ENCODE peak calls at places on chromosome 22, in five cellular contexts. U, I, W, M and J are unnamed samples.

GRCh38 chr22:44996120-44996519 is 13.7 kb downstream of the PHF21B start:
- DNase-seq in M (no peak), I (no peak), W (no peak), U (no peak), J (no peak)

GRCh38 chr22:36442506-36443197 is 38.8 kb downstream of the TXN2 start:
- DNase-seq in U (no peak), W (no peak), I (no peak), M (no peak), J (no peak)

GRCh38 chr22:46009730-46010129 is 32.8 kb upstream of the WNT7B start:
- DNase-seq in M (peak; percentile 27), W (no peak), U (no peak), I (peak; percentile 58), J (no peak)

GRCh38 chr22:30891443-30891755 is 77.2 kb downstream of the MORC2 start:
- DNase-seq in W (no peak), I (peak; percentile 40), M (peak; percentile 14), U (no peak), J (no peak)

GRCh38 chr22:29756341-29756740 is 10.5 kb downstream of the ZMAT5 start:
- DNase-seq in W (peak; percentile 48), U (no peak), M (no peak), I (no peak), J (no peak)

GRCh38 chr22:17785185-17786184 is 11.2 kb upstream of the BID start:
- DNase-seq in I (peak; percentile 85), W (peak; percentile 68), M (no peak), U (peak; percentile 68), J (no peak)

GRCh38 chr22:42202669-42203068 is 67.8 kb downstream of the TCF20 start:
- DNase-seq in I (no peak), U (no peak), M (no peak), W (no peak), J (no peak)

GRCh38 chr22:40519284-40519947 is 117.1 kb downstream of the MRTFA start:
- DNase-seq in W (peak; percentile 22), U (no peak), I (no peak), M (no peak), J (no peak)

GRCh38 chr22:49550766-49551362 is 276.8 kb downstream of the BRD1 start:
- DNase-seq in M (peak; percentile 8), U (no peak), I (peak; percentile 34), W (no peak), J (no peak)

GRCh38 chr22:38017272-38017920 is 33.0 kb upstream of the SOX10 start:
- DNase-seq in U (peak; percentile 59), M (peak; percentile 86), I (peak; percentile 90), W (peak; percentile 50), J (no peak)

GRCh38 chr22:38110863-38111852 is 674 bp upstream of the BAIAP2L2 start:
- DNase-seq in M (peak; percentile 36), I (no peak), U (no peak), W (peak; percentile 36), J (no peak)

GRCh38 chr22:33240901-33241300 is 182.7 kb upstream of the SYN3 start:
- DNase-seq in U (no peak), I (no peak), M (no peak), W (no peak), J (no peak)

DNA sequence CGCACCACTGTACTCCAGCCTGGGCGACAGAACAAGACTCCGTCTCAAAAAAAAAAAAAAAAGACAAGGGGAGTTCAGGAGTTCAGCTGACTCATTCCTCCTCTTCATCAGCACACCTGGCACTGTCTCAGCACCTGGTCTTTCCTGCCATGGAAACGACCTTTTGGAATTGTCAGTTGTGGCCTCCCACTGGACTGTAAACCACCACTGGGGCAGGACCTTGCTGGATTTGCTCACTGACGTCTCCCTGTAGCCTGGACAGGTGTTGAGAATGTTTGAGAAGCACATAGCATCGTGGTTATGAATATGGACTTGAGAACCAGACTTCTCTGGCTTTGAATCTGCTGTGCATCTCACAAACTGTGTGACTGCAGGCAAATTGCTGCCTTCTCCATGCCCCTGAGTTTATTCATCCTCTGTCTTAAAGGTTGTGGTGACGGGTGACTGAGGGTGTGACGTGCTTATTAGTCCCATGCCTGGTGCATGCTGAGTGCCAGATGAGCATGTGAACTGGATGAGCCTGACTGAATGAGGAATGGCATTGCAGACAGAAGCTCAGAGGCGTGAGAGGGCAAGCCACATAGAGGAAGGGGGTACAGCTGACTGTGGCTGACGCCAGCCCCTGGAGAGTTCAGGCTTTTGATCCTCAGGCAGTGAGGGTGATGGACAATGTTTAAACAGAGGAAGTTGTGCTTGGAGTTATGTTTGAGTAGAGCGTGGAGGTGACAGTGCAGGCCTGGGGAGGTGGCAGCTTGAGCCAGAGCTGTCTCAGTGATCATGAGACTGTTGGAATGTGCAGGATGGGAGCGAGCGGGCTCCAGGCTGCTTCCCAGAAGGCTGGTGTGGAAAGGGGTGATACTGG is 12.7 kb downstream of the TOM1 start:
- DNase-seq in W (peak; percentile 65), M (peak; percentile 31), U (peak; percentile 43), I (peak; percentile 44), J (no peak)
- TF ChIP-seq CTCF in W (no peak), M (no peak), U (no peak), I (no peak), J (no peak)

GRCh38 chr22:39318507-39319283 is 728 bp downstream of the RPL3 start:
- DNase-seq in W (no peak), M (no peak), U (no peak), I (no peak), J (no peak)

GRCh38 chr22:39317756-39318506 is 1.5 kb downstream of the RPL3 start:
- DNase-seq in I (no peak), W (peak; percentile 49), U (peak; percentile 48), M (no peak), J (no peak)

GRCh38 chr22:39317084-39317755 is 2.2 kb downstream of the RPL3 start:
- DNase-seq in W (no peak), I (no peak), M (no peak), U (peak; percentile 54), J (no peak)

GRCh38 chr22:39316440-39317083 is 2.9 kb downstream of the RPL3 start:
- DNase-seq in I (peak; percentile 76), W (peak; percentile 93), M (peak; percentile 77), U (peak; percentile 85), J (peak; percentile 91)

GRCh38 chr22:39319284-39320170 is at the start of gene RPL3:
- DNase-seq in U (peak; percentile 97), W (peak; percentile 97), I (peak; percentile 97), M (peak; percentile 96), J (peak; percentile 99)
- TF ChIP-seq CTCF in U (peak; percentile 7), W (no peak), I (peak; percentile 35), M (peak; percentile 23), J (peak; percentile 9)

DNA sequence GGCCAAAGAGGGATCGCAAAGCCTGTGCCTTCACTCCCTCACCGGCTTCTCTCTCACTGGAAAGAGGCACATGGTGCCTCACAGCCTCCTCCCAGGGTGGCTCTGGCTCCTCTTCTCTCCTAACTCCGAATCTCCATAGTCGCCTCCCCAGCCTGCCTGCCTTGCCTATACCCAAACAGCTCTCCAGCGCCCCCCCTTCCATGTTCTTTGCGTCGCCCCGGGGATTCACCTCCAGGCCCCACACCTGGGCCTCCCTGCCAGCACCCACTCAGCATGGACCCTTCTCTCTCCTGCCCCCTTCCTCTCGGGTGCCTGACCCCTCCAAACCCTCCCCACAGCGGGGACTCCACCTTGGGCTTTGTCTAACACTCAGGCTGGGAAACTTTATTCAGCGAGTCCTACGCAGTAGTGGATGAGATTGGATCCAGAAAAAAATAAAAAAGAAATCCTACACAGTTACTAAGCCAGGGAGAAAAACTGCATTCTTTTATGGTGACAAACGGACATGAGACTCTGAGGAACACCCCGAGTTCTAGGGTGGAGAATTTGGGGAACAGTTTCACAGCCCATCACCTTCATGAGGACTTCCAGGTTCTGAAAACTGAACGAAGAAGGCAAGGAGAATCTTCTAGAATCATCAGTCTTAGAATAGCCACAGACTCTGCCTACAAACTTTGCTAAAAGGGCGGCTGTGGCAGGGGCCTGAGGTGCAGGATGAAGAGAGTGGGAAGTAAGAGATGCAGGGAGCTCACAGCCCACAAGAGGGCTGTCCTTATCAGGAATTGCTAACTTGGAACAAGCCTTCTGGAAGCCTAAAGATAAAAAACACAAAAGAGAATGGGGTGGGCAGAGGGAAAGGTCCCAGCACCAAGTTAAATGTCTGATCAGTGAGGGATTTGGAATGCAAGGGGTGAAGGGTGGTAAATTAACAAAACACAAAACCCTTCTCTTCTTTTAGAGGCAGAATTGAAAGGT is 5.3 kb downstream of the PPM1F start:
- DNase-seq in W (peak; percentile 65), M (no peak), I (no peak), U (no peak), J (no peak)
- TF ChIP-seq CTCF in W (peak; percentile 72), M (peak; percentile 34), I (peak; percentile 40), U (no peak), J (peak; percentile 58)

GRCh38 chr22:26461188-26461810 is 22.3 kb downstream of the HPS4 start:
- DNase-seq in W (peak; percentile 55), I (no peak), M (no peak), U (peak; percentile 56), J (no peak)
- TF ChIP-seq CTCF in W (peak; percentile 82), I (peak; percentile 69), M (peak; percentile 70), U (peak; percentile 48), J (peak; percentile 84)

GRCh38 chr22:20490941-20491307 is 4.7 kb downstream of the KLHL22 start:
- DNase-seq in U (no peak), M (no peak), W (no peak), I (no peak), J (no peak)

GRCh38 chr22:20487715-20488114 is 7.9 kb downstream of the KLHL22 start:
- DNase-seq in M (no peak), I (no peak), U (no peak), W (no peak), J (no peak)

GRCh38 chr22:20491346-20491745 is 4.2 kb downstream of the KLHL22 start:
- DNase-seq in I (no peak), M (no peak), U (no peak), W (no peak), J (no peak)

GRCh38 chr22:20490183-20490940 is 5.2 kb downstream of the KLHL22 start:
- DNase-seq in U (no peak), I (no peak), W (no peak), M (no peak), J (no peak)

DNA sequence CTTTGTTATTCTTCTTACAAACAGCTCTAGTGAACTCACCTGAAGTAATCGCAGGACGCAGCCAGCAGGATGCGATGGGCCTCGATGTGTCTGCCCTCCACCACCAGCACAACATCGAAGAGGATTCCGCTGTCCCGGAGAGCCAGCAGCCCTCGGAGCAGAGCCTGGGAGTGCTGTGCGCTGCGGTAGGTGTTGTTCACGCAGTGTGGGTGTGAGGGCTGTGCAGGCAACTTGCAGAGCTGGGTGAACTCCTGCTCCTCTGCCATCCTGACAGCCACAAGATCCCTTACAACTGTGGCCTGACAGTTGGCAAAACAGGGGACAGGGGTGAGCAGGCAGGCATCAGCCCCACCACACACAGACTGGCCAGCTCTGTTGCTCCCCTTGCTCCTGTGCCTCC is 6.6 kb downstream of the KLHL22 start:
- DNase-seq in I (no peak), U (no peak), M (no peak), W (no peak), J (no peak)
- TF ChIP-seq CTCF in I (no peak), U (no peak), M (no peak), W (no peak), J (no peak)